ENCODE peak calls at places on chromosomes 12 and 14, in four cellular contexts. D, B, M and V are unnamed samples. For H3K4me1, the result is how much of the 10 kb centered on the place peaks cover.

GRCh38 chr12:25307818-25308217 is 57.1 kb upstream of the KRAS start:
- DNase-seq in D (no peak), B (no peak), M (no peak), V (no peak)

GRCh38 chr12:92070864-92071445 is 74.7 kb downstream of the BTG1 start:
- DNase-seq in M (no peak), D (peak), B (no peak), V (no peak)

GRCh38 chr12:13368971-13369370 is 172.4 kb downstream of the EMP1 start:
- DNase-seq in B (no peak), M (no peak), D (no peak), V (peak)

GRCh38 chr12:80702889-80703605 is 4.4 kb upstream of the MYF6 start:
- DNase-seq in D (peak), B (peak), M (no peak), V (no peak)

GRCh38 chr12:65656904-65657351 is 167.4 kb upstream of the HMGA2 start:
- DNase-seq in D (no peak), M (no peak), B (no peak), V (no peak)

GRCh38 chr12:116601933-116602809 is 43.0 kb downstream of the MAP1LC3B2 start:
- DNase-seq in B (no peak), D (no peak), M (no peak), V (no peak)

GRCh38 chr12:10094648-10095047 is 4.1 kb downstream of the CLEC1A start:
- DNase-seq in D (no peak), M (no peak), B (no peak), V (no peak)

GRCh38 chr12:68113644-68114043 is 45.9 kb downstream of the IFNG start:
- DNase-seq in M (no peak), D (no peak), B (no peak), V (peak)

GRCh38 chr14:63212209-63212608 is 8.0 kb downstream of the RHOJ start:
- DNase-seq in M (no peak), D (no peak), B (no peak), V (no peak)

GRCh38 chr12:101697197-101697929 is at the start of gene CHPT1:
- DNase-seq in B (no peak), D (peak), M (peak), V (peak)

GRCh38 chr14:81200041-81200440 is 20.7 kb downstream of the GTF2A1 start:
- DNase-seq in M (no peak), D (no peak), B (no peak), V (no peak)

GRCh38 chr14:81198651-81199050 is 22.1 kb downstream of the GTF2A1 start:
- DNase-seq in M (no peak), D (no peak), B (no peak), V (no peak)

GRCh38 chr14:81192594-81192993 is 28.2 kb downstream of the GTF2A1 start:
- DNase-seq in B (no peak), M (no peak), D (no peak), V (no peak)

GRCh38 chr14:81199084-81199483 is 21.7 kb downstream of the GTF2A1 start:
- DNase-seq in D (no peak), B (no peak), M (no peak), V (no peak)

DNA sequence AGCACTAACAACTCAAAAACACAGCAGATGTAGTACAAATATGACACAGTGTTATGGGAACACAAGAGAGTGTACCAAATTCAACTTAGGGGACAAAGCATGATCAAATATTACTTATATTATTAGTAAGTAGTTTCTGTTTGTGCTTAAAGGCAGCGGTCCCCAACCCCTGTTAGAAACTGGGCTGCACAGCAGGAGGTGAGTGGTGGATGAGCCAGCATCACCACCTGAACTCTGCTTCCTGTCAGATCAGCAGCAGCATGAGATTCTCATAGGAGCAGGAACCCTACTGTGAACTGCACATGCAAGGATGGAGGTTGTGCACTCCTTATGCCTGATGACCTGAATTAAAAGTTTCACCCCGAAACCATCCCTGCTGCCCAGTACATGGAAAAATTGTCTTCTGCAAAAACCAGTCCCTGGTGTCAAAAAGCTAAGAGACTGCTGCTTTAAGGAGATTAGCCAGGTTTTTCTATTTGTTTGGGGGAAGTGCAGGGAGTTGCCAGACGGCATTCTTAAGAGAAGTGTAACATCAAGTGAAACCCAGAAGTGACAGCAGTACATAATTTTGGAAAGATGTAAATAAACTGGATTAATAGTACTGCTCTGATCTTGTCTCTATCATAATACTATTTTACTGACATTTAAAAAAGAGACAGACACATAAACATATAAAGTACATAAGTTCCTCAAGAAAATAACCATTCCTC is 26.7 kb downstream of the GTF2A1 start:
- DNase-seq in M (no peak), D (no peak), B (no peak), V (no peak)
- H3K4me1 ChIP-seq in M (under half), D (under half), B (under half), V (under half)

GRCh38 chr14:58071341-58071740 is 80.7 kb downstream of the ARMH4 start:
- DNase-seq in B (no peak), M (no peak), D (no peak), V (no peak)

GRCh38 chr14:58077621-58078020 is 74.4 kb downstream of the ARMH4 start:
- DNase-seq in M (no peak), B (no peak), D (no peak), V (no peak)

GRCh38 chr14:58068306-58068705 is 83.7 kb downstream of the ARMH4 start:
- DNase-seq in B (no peak), D (no peak), M (no peak), V (no peak)

GRCh38 chr14:58073516-58073915 is 78.5 kb downstream of the ARMH4 start:
- DNase-seq in M (no peak), D (no peak), B (no peak), V (no peak)

DNA sequence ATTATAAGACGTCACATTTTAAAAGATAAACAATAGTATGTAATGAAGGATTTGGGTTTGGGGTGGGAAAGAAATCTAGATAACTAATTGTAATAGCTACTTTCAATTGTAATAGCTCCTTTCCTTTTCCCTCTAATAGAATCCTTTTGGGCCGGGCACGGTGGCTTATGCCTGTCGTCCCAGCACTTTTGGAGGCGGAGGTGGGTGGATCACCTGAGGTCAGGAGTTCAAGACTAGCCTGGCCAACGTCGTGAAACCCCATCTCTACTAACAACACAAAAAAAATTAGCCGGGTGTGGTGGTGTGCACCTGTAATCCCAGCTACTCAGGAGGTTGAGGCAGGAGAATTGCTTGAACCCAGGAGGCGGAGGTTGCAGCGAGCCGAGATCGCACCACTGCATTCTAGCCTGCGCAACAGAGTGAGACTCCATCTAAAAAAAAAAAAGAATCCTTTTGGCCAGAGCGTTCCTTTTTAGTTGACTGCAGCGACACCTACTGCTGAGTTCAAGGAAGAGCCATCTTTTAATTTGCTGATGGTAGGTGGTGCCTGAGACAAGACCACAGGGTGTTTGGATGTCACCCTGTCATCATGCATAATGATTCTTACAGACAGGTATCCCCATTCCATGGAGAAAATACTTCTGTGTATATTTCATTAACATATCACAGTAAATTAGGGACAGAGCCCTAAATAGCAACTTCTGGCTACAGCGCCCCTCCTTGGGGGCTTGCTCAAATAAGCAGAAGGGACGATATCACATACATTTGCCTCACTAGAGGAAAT is 79.5 kb downstream of the ARMH4 start:
- DNase-seq in D (peak), M (no peak), B (peak), V (peak)
- TF ChIP-seq SUZ12 in D (no peak), M (no peak), B (no peak), V (no peak)

GRCh38 chr12:76784600-76785051 is 20.7 kb downstream of the ZDHHC17 start:
- DNase-seq in B (no peak), M (no peak), D (no peak), V (no peak)
- H3K4me3 ChIP-seq in B (no peak), M (no peak), D (no peak), V (no peak)

GRCh38 chr14:51850651-51851050 is 9.8 kb upstream of the GNG2 start:
- DNase-seq in B (no peak), D (no peak), M (no peak), V (no peak)

GRCh38 chr14:51852541-51852940 is 7.9 kb upstream of the GNG2 start:
- DNase-seq in D (no peak), B (no peak), M (no peak), V (no peak)

GRCh38 chr14:51856897-51857296 is 3.5 kb upstream of the GNG2 start:
- DNase-seq in B (no peak), M (no peak), D (no peak), V (no peak)

GRCh38 chr14:51859136-51859535 is 1.3 kb upstream of the GNG2 start:
- DNase-seq in B (no peak), M (no peak), D (no peak), V (no peak)

GRCh38 chr14:51855234-51855633 is 5.2 kb upstream of the GNG2 start:
- DNase-seq in M (no peak), B (no peak), D (no peak), V (no peak)
- H3K4me1 ChIP-seq in M (under half), B (under half), D (under half), V (under half)

DNA sequence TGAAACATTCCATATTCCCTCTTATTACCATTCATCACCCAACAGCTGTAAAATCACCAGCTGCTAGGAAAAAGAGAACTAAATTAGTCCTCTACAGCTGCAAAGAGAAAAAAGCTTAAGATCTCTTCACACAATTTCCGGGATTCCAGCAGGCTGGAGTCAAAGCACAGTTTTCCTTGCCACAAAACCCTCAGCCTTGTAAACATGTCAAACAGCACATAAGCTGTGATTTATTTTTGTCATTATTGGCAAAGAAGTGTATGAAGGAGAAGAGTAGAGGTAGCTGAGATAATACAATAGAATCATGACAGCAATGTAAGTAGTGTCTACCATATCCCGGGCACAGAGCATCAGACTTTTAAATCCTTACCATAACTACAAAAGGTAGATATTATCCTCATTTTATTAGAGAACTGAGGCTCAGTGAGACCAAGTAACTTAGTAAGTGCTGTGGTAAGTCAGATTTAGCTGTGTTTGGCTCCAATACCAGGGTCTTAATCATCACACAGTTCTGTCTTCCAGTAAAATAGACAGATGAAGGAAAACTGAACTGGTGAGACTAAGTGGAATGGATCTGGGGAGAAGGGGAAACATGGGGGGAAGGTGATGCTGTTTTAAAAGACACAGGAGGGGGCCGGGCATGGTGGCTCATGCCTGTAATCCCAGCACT is 57.3 kb downstream of the NTN4 start:
- DNase-seq in M (no peak), B (no peak), D (no peak), V (no peak)
- TF ChIP-seq SUZ12 in M (no peak), B (no peak), D (no peak), V (no peak)

GRCh38 chr12:95547522-95548055 is 3.7 kb downstream of the USP44 start:
- DNase-seq in B (no peak), M (no peak), D (no peak), V (peak)
- H3K4me3 ChIP-seq in B (no peak), M (peak), D (no peak), V (peak)

DNA sequence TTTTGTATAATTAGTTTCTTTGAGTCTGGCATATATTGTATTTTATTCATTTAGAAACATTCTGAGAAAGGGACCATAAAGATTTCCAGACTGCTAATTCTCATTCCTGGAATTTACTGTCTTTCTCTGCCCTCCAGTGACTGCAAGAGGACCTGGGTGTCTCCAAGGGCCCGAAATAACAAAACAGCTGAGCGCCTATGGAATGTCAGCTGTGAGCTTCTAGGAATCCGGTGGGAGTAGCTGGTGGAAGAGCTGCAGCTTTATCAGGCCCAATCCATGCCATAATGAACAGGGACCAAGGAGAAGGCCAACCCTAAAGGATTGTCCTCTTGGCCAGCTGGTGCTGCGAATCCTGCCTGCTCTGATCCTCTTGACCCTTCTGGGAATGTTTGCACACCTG is 31.9 kb downstream of the RDH12 start:
- DNase-seq in B (no peak), D (no peak), M (no peak), V (no peak)
- H3K4me1 ChIP-seq in B (under half), D (under half), M (under half), V (under half)